ENCODE peak calls at places on chromosomes 16 and 17, in six cellular contexts. X, T, A, V, J and K are unnamed samples.

GRCh38 chr17:40518401-40519088 is 17.1 kb upstream of the TNS4 start:
- DNase-seq in X (peak; percentile 88), T (no peak), A (no peak), V (no peak), J (no peak), K (no peak)

GRCh38 chr17:66123163-66123562 is 68.8 kb downstream of the CEP112 start:
- DNase-seq in X (no peak), T (no peak), A (no peak), V (no peak), J (no peak), K (no peak)

GRCh38 chr17:28599311-28600184 is 723 bp upstream of the SPAG5 start:
- DNase-seq in X (peak; percentile 83), T (peak; percentile 77), A (peak; percentile 87), V (peak; percentile 58), J (peak; percentile 47), K (peak; percentile 90)

GRCh38 chr16:48641770-48642169 is 31.8 kb upstream of the N4BP1 start:
- DNase-seq in X (no peak), T (no peak), A (no peak), V (no peak), J (no peak), K (no peak)

GRCh38 chr17:19024101-19025078 is 19.8 kb upstream of the FAM83G start:
- DNase-seq in X (peak; percentile 49), T (no peak), A (no peak), V (no peak), J (no peak), K (no peak)

GRCh38 chr17:70343134-70343533 is 173.8 kb downstream of the KCNJ2 start:
- DNase-seq in X (no peak), T (no peak), A (no peak), V (no peak), J (no peak), K (no peak)

GRCh38 chr17:38747385-38748328 is 479 bp downstream of the PCGF2 start:
- DNase-seq in X (peak; percentile 42), T (peak; percentile 72), A (no peak), V (no peak), J (no peak), K (no peak)

GRCh38 chr16:22296225-22297113 is 740 bp upstream of the POLR3E start:
- DNase-seq in X (no peak), T (no peak), A (peak; percentile 32), V (peak; percentile 94), J (peak; percentile 34), K (peak; percentile 23)

GRCh38 chr16:68086860-68087268 is 1.7 kb downstream of the NFATC3 start:
- DNase-seq in X (no peak), T (no peak), A (no peak), V (no peak), J (no peak), K (no peak)

GRCh38 chr17:50577451-50577954 is 17.0 kb downstream of the CACNA1G start:
- DNase-seq in X (no peak), T (no peak), A (no peak), V (no peak), J (no peak), K (no peak)

GRCh38 chr17:81261096-81261495 is 22.0 kb downstream of the NDUFAF8 start:
- DNase-seq in X (no peak), T (no peak), A (no peak), V (no peak), J (no peak), K (no peak)

GRCh38 chr16:89185062-89185751 is 13.7 kb downstream of the CDH15 start:
- DNase-seq in X (no peak), T (no peak), A (no peak), V (no peak), J (no peak), K (peak; percentile 45)

GRCh38 chr16:1763521-1764511 is 7.5 kb downstream of the NME3 start:
- DNase-seq in X (peak; percentile 56), T (peak; percentile 95), A (no peak), V (no peak), J (no peak), K (no peak)

GRCh38 chr16:79795556-79795955 is 195.0 kb upstream of the MAF start:
- DNase-seq in X (no peak), T (no peak), A (no peak), V (no peak), J (no peak), K (no peak)

GRCh38 chr17:8192070-8192815 is 2.3 kb upstream of the BORCS6 start:
- DNase-seq in X (peak; percentile 97), T (peak; percentile 85), A (peak; percentile 93), V (peak; percentile 87), J (peak; percentile 93), K (peak; percentile 85)

GRCh38 chr17:18962494-18962815 is 10.5 kb downstream of the SLC5A10 start:
- DNase-seq in X (no peak), T (no peak), A (no peak), V (no peak), J (no peak), K (no peak)

GRCh38 chr16:2008009-2008526 is 1.6 kb downstream of the ZNF598 start:
- DNase-seq in X (no peak), T (no peak), A (peak; percentile 46), V (no peak), J (no peak), K (peak; percentile 86)

GRCh38 chr16:35552763-35553162 is 2093.4 kb downstream of the TP53TG3F start:
- DNase-seq in X (no peak), T (no peak), A (no peak), V (no peak), J (no peak), K (no peak)

GRCh38 chr16:74999208-74999682 is 421 bp downstream of the ZNRF1 start:
- DNase-seq in X (no peak), T (peak; percentile 77), A (no peak), V (no peak), J (no peak), K (peak; percentile 66)

GRCh38 chr17:59425085-59425901 is 93.8 kb downstream of the YPEL2 start:
- DNase-seq in X (no peak), T (no peak), A (peak; percentile 70), V (no peak), J (no peak), K (no peak)

GRCh38 chr16:67847064-67847861 is at the start of gene CENPT:
- DNase-seq in X (peak; percentile 66), T (peak; percentile 83), A (peak; percentile 58), V (no peak), J (peak; percentile 70), K (peak; percentile 51)

GRCh38 chr17:68710976-68711375 is 109.8 kb upstream of the FAM20A start:
- DNase-seq in X (no peak), T (no peak), A (no peak), V (no peak), J (no peak), K (no peak)

GRCh38 chr17:42112552-42113176 is at the start of gene DHX58:
- DNase-seq in X (peak; percentile 44), T (peak; percentile 71), A (peak; percentile 88), V (peak; percentile 90), J (peak; percentile 64), K (peak; percentile 87)

GRCh38 chr17:82331345-82331939 is 2.1 kb downstream of the SECTM1 start:
- DNase-seq in X (no peak), T (no peak), A (no peak), V (no peak), J (no peak), K (no peak)

GRCh38 chr16:4411684-4412083 is 4.7 kb downstream of the CORO7 start:
- DNase-seq in X (no peak), T (no peak), A (no peak), V (no peak), J (no peak), K (no peak)

GRCh38 chr16:30091474-30092372 is at the start of gene TBX6:
- DNase-seq in X (peak; percentile 91), T (peak; percentile 91), A (peak; percentile 92), V (peak; percentile 64), J (peak; percentile 88), K (peak; percentile 97)

GRCh38 chr17:80430446-80431245 is 15.7 kb downstream of the ENDOV start:
- DNase-seq in X (no peak), T (no peak), A (no peak), V (no peak), J (no peak), K (no peak)

DNA sequence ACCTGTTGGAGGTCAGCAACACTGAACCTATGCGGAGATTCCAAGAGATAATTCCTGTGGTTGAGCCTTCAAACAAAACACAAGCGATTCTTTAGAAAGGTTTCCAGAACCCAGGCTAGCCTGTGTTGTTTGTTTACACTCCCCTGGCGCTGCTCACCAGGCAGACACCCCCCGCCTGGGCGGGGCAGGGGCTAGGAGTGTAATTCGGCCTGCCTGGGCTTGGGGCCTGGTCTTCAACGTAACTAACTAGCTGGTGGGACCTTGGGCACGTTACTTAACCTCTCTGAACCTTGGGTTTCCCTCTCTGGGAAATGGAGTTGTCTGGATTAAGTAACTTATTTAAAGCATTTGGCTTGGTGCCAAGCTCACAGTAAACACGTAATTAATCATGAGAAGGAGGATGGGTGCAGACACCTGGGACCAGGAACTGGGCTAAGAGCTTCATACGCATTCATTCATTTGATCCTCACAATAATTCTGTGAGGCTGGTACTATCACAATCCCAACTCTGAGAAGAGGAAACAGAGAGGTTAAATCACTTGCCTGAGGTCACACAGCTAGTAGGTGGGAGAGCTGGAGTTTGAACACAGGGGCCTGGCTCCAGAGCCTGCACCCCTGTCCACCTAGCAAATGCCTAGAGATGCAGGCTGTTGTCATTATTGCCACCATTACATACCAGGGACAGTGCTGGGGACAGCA is 7.6 kb upstream of the ARHGAP27 start:
- DNase-seq in X (peak; percentile 59), T (no peak), A (peak; percentile 55), V (no peak), J (peak; percentile 72), K (no peak)
- TF ChIP-seq MYC in X (no peak), T (no peak), A (no peak), V (no peak), J (no peak), K (no peak)

GRCh38 chr16:23753908-23754593 is 775 bp upstream of the CHP2 start:
- DNase-seq in X (no peak), T (no peak), A (no peak), V (no peak), J (no peak), K (no peak)
- TF ChIP-seq MYC in X (no peak), T (no peak), A (no peak), V (no peak), J (no peak), K (no peak)

GRCh38 chr17:60743812-60744211 is 66.2 kb downstream of the BCAS3 start:
- DNase-seq in X (no peak), T (no peak), A (peak; percentile 51), V (no peak), J (no peak), K (no peak)
- TF ChIP-seq MYC in X (no peak), T (no peak), A (no peak), V (no peak), J (no peak), K (no peak)

GRCh38 chr17:17492085-17492484 is 4.1 kb downstream of the RASD1 start:
- DNase-seq in X (no peak), T (no peak), A (no peak), V (no peak), J (no peak), K (no peak)
- TF ChIP-seq MYC in X (no peak), T (no peak), A (no peak), V (no peak), J (no peak), K (no peak)